ENCODE peak calls at places on chromosome 10, in four cellular contexts. M is K562, I is GM12878, T is HepG2. D is an unnamed sample.

GRCh38 chr10:28552775-28553174 is 19.9 kb downstream of the WAC start:
- DNase-seq in I (no peak), T (no peak), M (no peak), D (no peak)

GRCh38 chr10:84078771-84079170 is 60.5 kb upstream of the GHITM start:
- DNase-seq in I (no peak), M (no peak), T (no peak), D (no peak)

GRCh38 chr10:28503114-28503513 is 29.8 kb upstream of the WAC start:
- DNase-seq in M (no peak), T (no peak), I (no peak), D (peak)

GRCh38 chr10:110504111-110504735 is 6.5 kb downstream of the DUSP5 start:
- DNase-seq in T (no peak), M (peak), I (peak), D (no peak)

GRCh38 chr10:34890931-34891330 is 75.8 kb upstream of the PARD3 start:
- DNase-seq in M (no peak), T (no peak), I (no peak), D (no peak)

GRCh38 chr10:13839430-13839986 is 252.7 kb downstream of the PRPF18 start:
- DNase-seq in I (no peak), M (no peak), T (no peak), D (peak)

GRCh38 chr10:122012731-122013130 is 23.8 kb downstream of the TACC2 start:
- DNase-seq in T (no peak), M (no peak), I (no peak), D (no peak)

GRCh38 chr10:82866424-82867020 is 991.5 kb downstream of the NRG3 start:
- DNase-seq in T (no peak), I (no peak), M (no peak), D (no peak)

GRCh38 chr10:72981882-72982529 is 27.4 kb upstream of the PLA2G12B start:
- DNase-seq in I (no peak), M (peak), T (no peak), D (no peak)

GRCh38 chr10:87579563-87579962 is 74.9 kb downstream of the MINPP1 start:
- DNase-seq in T (no peak), M (no peak), I (no peak), D (no peak)

GRCh38 chr10:96488161-96488935 is 25.4 kb downstream of the TLL2 start:
- DNase-seq in M (no peak), T (no peak), I (no peak), D (no peak)

GRCh38 chr10:92691042-92691590 is 1.4 kb downstream of the HHEX start:
- DNase-seq in T (no peak), M (peak), I (no peak), D (no peak)

GRCh38 chr10:71613303-71613777 is 106.2 kb downstream of the C10orf105 start:
- DNase-seq in I (no peak), M (peak), T (no peak), D (no peak)

GRCh38 chr10:33263453-33263852 is 71.0 kb downstream of the NRP1 start:
- DNase-seq in M (no peak), T (no peak), I (no peak), D (no peak)

GRCh38 chr10:5509236-5509635 is 9.9 kb upstream of the CALML5 start:
- DNase-seq in M (no peak), I (no peak), T (no peak), D (no peak)

GRCh38 chr10:62614389-62615157 is 189.9 kb upstream of the ADO start:
- DNase-seq in I (peak), M (no peak), T (no peak), D (no peak)

GRCh38 chr10:290026-290725 is 154.9 kb downstream of the ZMYND11 start:
- DNase-seq in M (no peak), I (no peak), T (no peak), D (no peak)

GRCh38 chr10:28411648-28412047 is 108.8 kb upstream of the MPP7 start:
- DNase-seq in T (no peak), M (no peak), I (no peak), D (no peak)

GRCh38 chr10:15630353-15630752 is 89.4 kb downstream of the ITGA8 start:
- DNase-seq in M (no peak), T (no peak), I (no peak), D (no peak)

GRCh38 chr10:61135276-61135721 is 191.3 kb upstream of the RHOBTB1 start:
- DNase-seq in M (no peak), T (no peak), I (peak), D (no peak)

GRCh38 chr10:22816298-22816653 is 101.9 kb upstream of the PIP4K2A start:
- DNase-seq in M (peak), I (no peak), T (no peak), D (no peak)

GRCh38 chr10:30000802-30001571 is 58.4 kb downstream of the JCAD start:
- DNase-seq in M (no peak), T (peak), I (no peak), D (no peak)

GRCh38 chr10:32035038-32035437 is 21.2 kb downstream of the KIF5B start:
- DNase-seq in T (no peak), M (no peak), I (no peak), D (no peak)

GRCh38 chr10:22325948-22326702 is 5.2 kb downstream of the BMI1 start:
- DNase-seq in T (no peak), M (no peak), I (no peak), D (no peak)

GRCh38 chr10:100510533-100511308 is 8.9 kb downstream of the SEC31B start:
- DNase-seq in I (no peak), M (no peak), T (no peak), D (no peak)

GRCh38 chr10:88974012-88974411 is 16.6 kb upstream of the FAS start:
- DNase-seq in I (no peak), M (no peak), T (no peak), D (no peak)

GRCh38 chr10:23818484-23818883 is 379.6 kb downstream of the OTUD1 start:
- DNase-seq in I (no peak), T (no peak), M (no peak), D (no peak)

GRCh38 chr10:61565819-61566560 is 96.7 kb upstream of the CABCOCO1 start:
- DNase-seq in M (no peak), I (no peak), T (no peak), D (no peak)

GRCh38 chr10:25297466-25297865 is 122.7 kb downstream of the GPR158 start:
- DNase-seq in I (no peak), M (no peak), T (no peak), D (no peak)

GRCh38 chr10:25933653-25934608 is at the start of gene MYO3A:
- DNase-seq in M (no peak), I (no peak), T (no peak), D (peak)

GRCh38 chr10:84534168-84534567 is 205.8 kb downstream of the CCSER2 start:
- DNase-seq in I (no peak), M (peak), T (no peak), D (no peak)

GRCh38 chr10:124318076-124318475 is 100.6 kb downstream of the OAT start:
- DNase-seq in T (no peak), M (no peak), I (no peak), D (no peak)

GRCh38 chr10:12839349-12839927 is 162.1 kb downstream of the CCDC3 start:
- DNase-seq in T (no peak), M (no peak), I (no peak), D (no peak)

GRCh38 chr10:122114156-122114747 is 125.3 kb downstream of the TACC2 start:
- DNase-seq in T (no peak), M (no peak), I (no peak), D (no peak)

GRCh38 chr10:49007128-49007527 is 67.5 kb upstream of the LRRC18 start:
- DNase-seq in T (no peak), M (no peak), I (no peak), D (no peak)

GRCh38 chr10:49000437-49001398 is 61.1 kb upstream of the LRRC18 start:
- DNase-seq in M (no peak), I (no peak), T (no peak), D (no peak)

GRCh38 chr10:49001402-49001801 is 61.8 kb upstream of the LRRC18 start:
- DNase-seq in T (peak), M (peak), I (no peak), D (peak)

GRCh38 chr10:49005270-49005669 is 65.6 kb upstream of the LRRC18 start:
- DNase-seq in I (no peak), T (no peak), M (no peak), D (no peak)

GRCh38 chr10:49001861-49002675 is 62.4 kb upstream of the LRRC18 start:
- DNase-seq in T (no peak), M (no peak), I (no peak), D (no peak)
- TF ChIP-seq TARDBP in T (no peak), M (no peak), I (no peak), D (no peak)

GRCh38 chr10:58593008-58593407 is 80.3 kb downstream of the BICC1 start:
- DNase-seq in M (no peak), I (no peak), T (no peak), D (no peak)

GRCh38 chr10:58590924-58591323 is 78.3 kb downstream of the BICC1 start:
- DNase-seq in M (no peak), T (no peak), I (no peak), D (no peak)

GRCh38 chr10:58588673-58589265 is 76.1 kb downstream of the BICC1 start:
- DNase-seq in T (no peak), I (no peak), M (peak), D (no peak)

GRCh38 chr10:58587676-58588075 is 75.0 kb downstream of the BICC1 start:
- DNase-seq in M (no peak), I (no peak), T (no peak), D (no peak)

DNA sequence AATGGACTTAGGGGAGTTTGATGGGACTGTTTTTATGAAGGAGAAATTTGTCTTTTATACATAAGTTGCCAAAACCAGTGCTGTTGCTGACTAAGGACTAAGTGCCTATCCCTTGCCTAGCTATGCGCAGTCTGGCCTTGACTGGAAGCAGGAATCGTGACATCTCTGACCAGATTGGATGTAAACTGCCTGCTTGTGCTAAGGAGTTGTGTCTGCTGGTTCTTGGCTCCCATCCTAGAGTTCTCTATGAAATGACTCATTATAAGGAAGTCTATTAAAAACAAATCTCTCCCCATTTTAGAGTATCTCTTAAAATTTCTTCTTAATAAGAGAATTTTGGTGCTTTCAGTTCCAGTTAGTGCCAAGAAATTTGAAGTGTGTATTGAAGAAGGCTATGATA is 77.5 kb downstream of the BICC1 start:
- DNase-seq in I (no peak), T (no peak), M (no peak), D (no peak)
- TF ChIP-seq TARDBP in I (no peak), T (no peak), M (no peak), D (no peak)

DNA sequence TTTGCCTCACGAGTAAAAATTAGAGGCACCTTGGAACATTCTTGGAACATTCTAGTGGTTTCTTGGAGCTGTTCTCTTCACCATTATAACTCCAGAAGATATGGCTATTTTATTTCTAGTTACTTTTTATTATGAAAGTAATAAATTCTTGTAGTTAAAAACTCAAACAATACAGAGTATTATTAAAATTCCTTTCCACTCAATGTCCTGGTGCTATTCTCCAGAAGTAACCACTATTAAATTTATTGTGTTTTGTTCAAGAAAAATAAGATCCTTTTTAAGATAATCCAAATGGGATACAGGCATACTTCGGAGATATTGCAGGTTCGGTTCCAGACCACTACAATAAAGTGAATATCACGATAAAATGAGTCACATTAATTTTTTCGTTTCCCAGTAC is 68.6 kb downstream of the NOC3L start:
- DNase-seq in T (no peak), I (no peak), M (no peak), D (no peak)
- TF ChIP-seq TARDBP in T (no peak), I (no peak), M (no peak), D (no peak)

DNA sequence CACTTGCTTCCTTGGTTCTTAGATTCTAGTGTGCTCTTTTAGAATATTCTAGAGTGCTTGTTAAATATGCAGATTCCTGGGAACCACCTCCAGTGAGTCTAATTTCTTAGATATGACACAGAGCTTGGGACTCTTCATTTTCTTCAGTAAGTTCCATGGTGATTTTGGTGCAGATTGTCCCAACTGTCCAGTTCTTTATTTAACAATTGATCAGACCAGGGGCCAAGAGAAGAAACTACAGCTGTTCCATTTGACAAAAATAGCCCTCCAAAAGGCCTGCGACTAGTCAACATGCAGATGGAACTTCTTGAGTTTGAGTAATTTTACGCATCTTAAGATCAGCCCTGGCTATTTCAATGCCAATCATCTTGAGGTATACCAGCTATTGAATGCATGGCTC is 760.7 kb downstream of the LRMDA start:
- DNase-seq in I (no peak), T (no peak), M (no peak), D (no peak)
- TF ChIP-seq TARDBP in I (no peak), T (no peak), M (no peak), D (no peak)

GRCh38 chr10:80359644-80360043 is 3.1 kb downstream of the DYDC2 start:
- DNase-seq in T (no peak), I (no peak), M (no peak), D (no peak)

GRCh38 chr10:80357000-80357803 is 621 bp downstream of the DYDC2 start:
- DNase-seq in I (no peak), M (no peak), T (no peak), D (no peak)

GRCh38 chr10:80351220-80351619 is 5.3 kb downstream of the DYDC1 start:
- DNase-seq in I (no peak), M (no peak), T (no peak), D (no peak)

GRCh38 chr10:80357804-80358125 is 1.2 kb downstream of the DYDC2 start:
- DNase-seq in T (no peak), M (no peak), I (no peak), D (no peak)

DNA sequence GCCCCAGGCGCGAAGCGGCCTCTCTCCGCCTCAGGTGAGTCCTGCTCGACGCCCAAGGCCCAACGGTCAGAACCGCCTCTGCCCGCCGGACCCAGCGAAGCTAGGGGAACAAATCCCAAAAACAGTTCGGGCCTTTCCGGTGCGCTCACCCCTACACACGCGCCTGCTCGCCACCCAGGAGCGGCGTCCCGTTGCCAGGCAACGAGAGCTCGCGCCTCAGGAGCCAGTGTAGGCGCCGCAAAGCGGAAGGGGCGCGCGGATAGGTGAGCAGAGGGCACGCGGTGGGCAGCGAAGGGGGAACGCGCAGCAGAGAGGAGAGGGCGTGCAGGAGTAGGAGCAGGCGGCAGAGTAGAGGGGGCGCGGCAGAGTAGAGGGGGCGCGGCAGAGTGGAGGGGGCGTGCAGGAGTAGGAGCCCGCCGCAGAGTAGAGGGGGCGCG is at the start of the genes DYDC1 and DYDC2:
- DNase-seq in T (no peak), I (no peak), M (peak), D (no peak)
- TF ChIP-seq TARDBP in T (no peak), I (no peak), M (no peak), D (no peak)

DNA sequence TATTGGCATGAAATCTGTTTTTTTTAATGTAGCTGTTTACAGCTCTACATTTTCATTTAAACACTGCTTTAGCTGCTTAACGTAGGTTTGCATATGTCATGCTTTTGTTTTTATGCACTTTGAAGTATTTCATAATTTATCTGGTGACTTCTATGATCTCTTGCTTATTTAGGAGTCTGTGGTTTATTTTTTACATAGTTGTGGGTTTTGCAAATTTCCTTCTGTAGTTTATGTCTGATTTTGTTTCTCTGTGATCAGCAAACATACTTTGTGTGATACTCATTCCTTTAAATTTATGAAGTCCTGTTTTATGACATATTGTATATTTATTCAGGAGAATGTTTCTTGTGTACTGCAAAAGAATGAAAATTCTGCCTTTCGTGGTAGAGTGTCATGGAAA is 606.5 kb upstream of the PFKP start:
- DNase-seq in I (no peak), T (no peak), M (no peak), D (no peak)
- TF ChIP-seq TARDBP in I (no peak), T (no peak), M (no peak), D (no peak)

GRCh38 chr10:74750848-74751274 is 75.5 kb upstream of the KAT6B start:
- DNase-seq in I (peak), M (no peak), T (no peak), D (no peak)
- TF ChIP-seq TARDBP in I (no peak), M (no peak), T (no peak), D (no peak)

DNA sequence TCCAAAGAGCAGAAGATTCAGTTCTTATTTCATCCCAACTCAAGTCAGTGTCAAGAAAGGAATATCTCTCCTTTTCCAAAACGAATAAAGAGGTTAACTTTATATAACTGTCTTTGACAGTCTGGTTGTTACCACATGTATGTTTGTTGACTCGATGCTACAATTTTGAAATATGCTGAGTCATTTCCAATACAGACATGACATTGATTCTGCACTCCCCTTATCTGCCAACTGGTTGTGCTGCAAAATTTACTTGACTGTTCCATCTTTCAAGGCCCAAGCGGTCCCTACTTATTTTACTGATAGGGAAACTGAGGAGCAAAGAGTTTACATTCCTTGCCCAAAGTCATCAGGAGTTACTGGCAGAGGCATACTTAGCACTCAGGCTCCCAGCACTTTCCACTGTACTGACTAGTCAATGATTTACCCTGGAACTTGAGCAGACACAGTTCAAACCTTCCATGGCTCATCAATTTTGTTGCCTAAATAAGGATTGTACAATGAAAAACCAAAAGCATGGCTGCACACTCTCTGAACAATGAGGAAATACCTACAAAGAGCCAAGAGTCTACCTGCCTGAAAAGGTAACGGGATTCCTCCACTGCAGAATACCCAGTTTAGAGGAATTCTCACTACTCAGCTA is 52.8 kb downstream of the ABLIM1 start:
- DNase-seq in T (peak), M (no peak), I (no peak), D (no peak)
- TF ChIP-seq TARDBP in T (no peak), M (no peak), I (no peak), D (no peak)

DNA sequence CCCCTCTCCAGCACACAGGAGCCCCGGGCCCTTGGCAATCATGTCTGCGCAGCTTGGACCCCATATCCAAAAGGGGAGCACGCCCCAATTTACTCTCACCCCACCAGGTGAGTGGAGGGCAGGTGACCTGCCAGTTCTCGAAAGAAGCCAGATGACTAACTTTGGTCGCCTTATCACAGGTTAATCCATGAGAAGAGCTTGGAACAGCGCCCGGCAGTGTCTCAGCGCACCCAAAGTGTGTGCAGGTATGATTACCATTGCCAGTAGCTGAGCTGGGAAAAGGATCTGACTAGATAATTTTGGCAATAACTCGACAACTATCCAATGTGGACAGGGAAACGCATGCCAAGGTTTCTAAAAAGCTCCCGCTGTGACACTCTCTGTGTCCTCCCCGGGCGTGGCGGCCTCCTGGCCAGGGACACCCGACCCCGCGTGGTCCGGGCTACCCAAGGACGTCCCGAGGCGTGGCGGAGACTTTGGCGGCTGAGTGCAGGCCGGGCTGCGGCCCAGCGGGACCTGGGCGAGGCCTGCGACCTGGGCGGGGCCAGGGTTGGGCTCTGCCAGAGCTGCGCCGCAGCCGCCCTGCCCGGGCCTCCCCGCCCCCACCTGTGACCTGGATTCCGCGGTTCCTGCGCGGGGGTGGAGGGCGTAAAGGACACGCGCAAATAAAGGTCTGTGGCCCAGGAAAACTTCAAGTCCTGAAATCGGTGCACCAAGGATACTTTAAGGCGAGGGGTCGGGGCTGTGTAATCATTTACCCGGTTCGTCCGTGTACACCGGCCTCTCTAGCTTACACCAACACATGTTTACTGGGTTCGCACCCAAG is 13.7 kb upstream of the WAPL start:
- DNase-seq in I (no peak), T (peak), M (peak), D (no peak)
- TF ChIP-seq TARDBP in I (no peak), T (no peak), M (no peak), D (no peak)

D was measured in HEK293T.